ENCODE peak calls at places on chromosome 10, in seven cellular contexts. U, J, K, I, L, Y and Q are unnamed samples.

GRCh38 chr10:99676435-99676834 is 17.1 kb downstream of the ENTPD7 start:
- DNase-seq in Y (no peak), U (no peak), K (no peak), I (no peak), J (no peak), L (no peak), Q (no peak)

GRCh38 chr10:88392222-88392621 is 190.9 kb downstream of the RNLS start:
- DNase-seq in I (no peak), K (no peak), L (peak), J (no peak), Y (no peak), U (no peak), Q (no peak)

GRCh38 chr10:62076872-62077271 is 175.4 kb downstream of the ARID5B start:
- DNase-seq in U (no peak), I (no peak), K (no peak), Y (no peak), L (no peak), J (no peak), Q (no peak)

GRCh38 chr10:22268503-22268902 is 47.7 kb upstream of the COMMD3 start:
- DNase-seq in U (no peak), J (no peak), L (no peak), K (no peak), I (no peak), Y (no peak), Q (no peak)

GRCh38 chr10:96756111-96756903 is 36.0 kb upstream of the PIK3AP1 start:
- DNase-seq in K (no peak), J (no peak), Y (no peak), I (no peak), L (no peak), U (no peak), Q (no peak)

GRCh38 chr10:30813872-30814471 is 184.4 kb upstream of the LYZL2 start:
- DNase-seq in I (no peak), U (no peak), J (no peak), L (no peak), Y (no peak), K (no peak), Q (no peak)

GRCh38 chr10:67803588-67804394 is 34.2 kb downstream of the DNAJC12 start:
- DNase-seq in Y (no peak), J (no peak), L (no peak), U (no peak), I (no peak), K (no peak), Q (no peak)

GRCh38 chr10:107485019-107485418 is 320.5 kb upstream of the SORCS1 start:
- DNase-seq in K (no peak), Y (no peak), J (no peak), I (no peak), L (no peak), U (no peak), Q (no peak)